ENCODE peak calls at places on chromosomes 13 and 19, in six cellular contexts. V is fibroblast of lung, W is psoas muscle, K is gastrocnemius medialis, G is fibroblast of pulmonary artery, P is cardiac fibroblast. N is an unnamed sample.

GRCh38 chr19:52211926-52212571 is 22.2 kb downstream of the PPP2R1A start:
- DNase-seq in V (no peak), W (no peak), K (no peak), G (no peak), P (no peak), N (no peak)

GRCh38 chr19:53432088-53432661 is 391 bp downstream of the ZNF761 start:
- DNase-seq in V (peak), W (peak), K (peak), G (peak), P (peak), N (peak)

GRCh38 chr19:48617146-48617937 is 1.6 kb downstream of the RPL18 start:
- DNase-seq in V (no peak), W (no peak), K (no peak), G (no peak), P (no peak), N (no peak)

GRCh38 chr19:3586124-3586626 is 897 bp downstream of the GIPC3 start:
- DNase-seq in V (no peak), W (no peak), K (no peak), G (no peak), P (no peak), N (no peak)

GRCh38 chr13:94992277-94992989 is 280.1 kb upstream of the SOX21 start:
- DNase-seq in V (peak), W (no peak), K (no peak), G (peak), P (peak), N (no peak)

GRCh38 chr19:32172761-32173160 is 172.6 kb upstream of the ZNF507 start:
- DNase-seq in V (no peak), W (no peak), K (no peak), G (no peak), P (no peak), N (no peak)

GRCh38 chr13:36673838-36674326 is at the start of gene SERTM1:
- DNase-seq in V (peak), W (no peak), K (no peak), G (peak), P (peak), N (no peak)

GRCh38 chr13:110775576-110775975 is 62.1 kb downstream of the ING1 start:
- DNase-seq in V (no peak), W (no peak), K (no peak), G (no peak), P (no peak), N (no peak)

GRCh38 chr13:104737713-104738112 is 1671.5 kb upstream of the SLC10A2 start:
- DNase-seq in V (peak), W (no peak), K (no peak), G (peak), P (peak), N (no peak)

DNA sequence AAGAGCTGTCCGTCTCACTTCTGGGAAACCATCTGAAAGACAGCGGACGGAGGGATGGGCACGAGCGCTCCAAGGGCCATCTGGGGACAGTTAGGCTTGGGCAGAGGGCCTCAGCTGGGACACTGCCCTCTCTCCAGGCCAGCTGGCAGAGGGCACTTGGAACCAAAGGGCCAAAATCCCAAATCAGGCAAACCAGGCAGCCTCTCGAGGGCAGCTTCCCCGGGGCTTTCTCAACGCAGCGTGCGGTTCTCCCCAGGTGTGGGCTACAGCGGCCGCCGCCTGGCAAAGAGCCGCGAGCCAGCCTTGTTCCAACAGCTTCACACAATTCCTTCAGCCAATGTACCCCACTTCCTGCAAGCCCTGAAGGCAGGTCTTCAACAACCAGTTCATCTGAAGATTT is 5.0 kb downstream of the MLLT1 start:
- DNase-seq in V (no peak), W (peak), K (peak), G (no peak), P (no peak), N (no peak)
- H3K4me3 ChIP-seq in V (peak), W (peak), K (peak), G (no peak), P (no peak), N (peak)

GRCh38 chr13:113730831-113731191 is 28.2 kb upstream of the TMEM255B start:
- DNase-seq in V (no peak), W (no peak), K (no peak), G (no peak), P (no peak), N (no peak)

GRCh38 chr13:113732176-113732960 is 26.7 kb upstream of the TMEM255B start:
- DNase-seq in V (no peak), W (no peak), K (no peak), G (no peak), P (no peak), N (no peak)

GRCh38 chr13:113732961-113733950 is 25.8 kb upstream of the TMEM255B start:
- DNase-seq in V (no peak), W (no peak), K (no peak), G (no peak), P (no peak), N (no peak)

GRCh38 chr13:113730145-113730750 is 28.8 kb upstream of the TMEM255B start:
- DNase-seq in V (no peak), W (no peak), K (no peak), G (no peak), P (no peak), N (no peak)

GRCh38 chr13:113731192-113732175 is 27.5 kb upstream of the TMEM255B start:
- DNase-seq in V (no peak), W (no peak), K (no peak), G (no peak), P (no peak), N (no peak)
- TF ChIP-seq CTCF in V (no peak), W (no peak), K (no peak), G (no peak), P (no peak), N (no peak)

DNA sequence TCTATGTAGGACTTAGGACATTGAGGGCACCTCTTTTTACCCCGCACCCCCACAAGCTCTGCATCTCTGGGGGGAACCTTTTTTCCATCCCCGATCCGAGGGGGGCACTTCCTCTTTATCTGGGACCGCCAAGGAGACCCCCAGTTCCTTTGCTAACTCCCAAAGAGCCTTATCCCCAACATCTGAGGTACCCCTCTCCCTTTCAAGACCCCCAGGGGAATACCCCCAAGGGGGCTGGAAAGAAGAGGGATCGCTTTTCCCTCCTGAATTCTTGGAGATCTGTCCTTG is 1.1 kb downstream of the TNFSF9 start:
- DNase-seq in V (no peak), W (no peak), K (no peak), G (no peak), P (no peak), N (no peak)
- H3K4me3 ChIP-seq in V (peak), W (peak), K (no peak), G (no peak), P (peak), N (peak)

GRCh38 chr19:39524495-39524894 is 8.2 kb downstream of the EID2B start:
- DNase-seq in V (no peak), W (no peak), K (no peak), G (no peak), P (no peak), N (no peak)
- TF ChIP-seq CTCF in V (no peak), W (no peak), K (no peak), G (no peak), P (no peak), N (no peak)

DNA sequence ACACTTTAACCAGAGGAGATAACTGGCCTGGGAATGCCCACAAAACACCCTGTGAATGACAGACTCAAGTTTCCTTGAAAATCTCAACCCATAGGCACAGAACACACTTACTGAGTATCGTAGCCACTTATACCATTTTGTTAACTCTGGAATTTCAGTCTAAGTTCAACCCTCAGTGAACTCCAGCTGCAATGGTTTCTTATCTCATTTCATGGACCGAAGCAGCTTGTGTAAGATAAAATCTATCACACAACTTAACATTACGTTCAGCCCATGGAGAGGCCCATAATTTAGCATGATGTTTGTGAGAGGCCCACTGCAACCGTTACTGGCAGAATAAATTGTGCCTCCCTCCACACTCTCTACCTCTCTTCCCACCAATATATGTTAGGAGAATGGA is 323.0 kb downstream of the DNAJC15 start:
- DNase-seq in V (peak), W (no peak), K (no peak), G (peak), P (no peak), N (no peak)
- H3K4me3 ChIP-seq in V (no peak), W (no peak), K (no peak), G (no peak), P (no peak), N (no peak)

DNA sequence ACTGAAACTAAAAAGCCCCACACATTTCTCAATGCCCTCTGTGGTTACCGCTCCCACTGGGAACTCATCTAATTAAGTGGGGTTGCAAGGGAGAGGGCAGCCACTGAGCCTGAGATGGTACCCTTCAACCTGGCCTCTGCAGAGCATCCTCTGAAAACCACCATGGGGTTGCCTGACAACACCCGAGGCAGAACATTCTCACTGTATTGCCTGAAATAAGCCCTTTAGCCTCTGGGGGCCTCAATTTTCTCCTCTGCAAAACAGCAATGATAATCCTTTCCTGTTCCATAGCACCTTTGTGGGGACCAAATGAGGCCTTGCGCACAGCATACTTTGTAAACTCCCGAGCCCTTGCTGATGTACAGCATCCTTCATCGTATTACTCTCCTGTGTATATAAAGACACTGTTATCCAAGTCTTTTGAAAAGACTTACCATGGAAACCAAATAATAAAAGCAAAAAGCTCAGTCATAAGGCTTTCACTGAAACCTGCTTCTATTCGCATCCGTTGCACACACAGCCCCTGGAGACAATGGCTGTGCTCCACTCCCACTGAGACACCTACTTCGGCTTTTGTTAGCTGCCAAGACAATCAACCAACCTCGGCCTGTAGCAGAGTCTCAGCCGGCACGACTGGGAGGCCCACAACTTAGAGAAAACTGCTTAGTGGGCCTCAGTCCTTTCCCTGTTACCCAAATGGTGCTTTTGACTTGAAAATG is 276.0 kb downstream of the FOXO1 start:
- DNase-seq in V (no peak), W (no peak), K (no peak), G (no peak), P (no peak), N (no peak)
- TF ChIP-seq CTCF in V (no peak), W (no peak), K (no peak), G (no peak), P (no peak), N (no peak)

GRCh38 chr13:41200126-41200525 is 5.8 kb upstream of the KBTBD7 start:
- DNase-seq in V (no peak), W (no peak), K (no peak), G (no peak), P (no peak), N (peak)
- H3K4me3 ChIP-seq in V (no peak), W (no peak), K (no peak), G (no peak), P (no peak), N (no peak)

GRCh38 chr13:87259479-87260083 is 411.6 kb upstream of the SLITRK5 start:
- DNase-seq in V (no peak), W (no peak), K (no peak), G (no peak), P (no peak), N (no peak)
- TF ChIP-seq CTCF in V (peak), W (no peak), K (no peak), G (peak), P (no peak), N (peak)

GRCh38 chr19:6587093-6587820 is 3.7 kb downstream of the CD70 start:
- DNase-seq in V (no peak), W (no peak), K (no peak), G (no peak), P (no peak), N (peak)
- H3K4me3 ChIP-seq in V (no peak), W (no peak), K (no peak), G (no peak), P (no peak), N (peak)

GRCh38 chr13:101453784-101454201 is 1.3 kb downstream of the ITGBL1 start:
- DNase-seq in V (no peak), W (no peak), K (no peak), G (no peak), P (no peak), N (peak)
- TF ChIP-seq CTCF in V (peak), W (no peak), K (no peak), G (no peak), P (no peak), N (no peak)